ENCODE peak calls at places on chromosomes 6 and 20, in seven cellular contexts. O is heart left ventricle; K is hepatocyte; R is HL-60; H is CD8-positive, alpha-beta T cell; Y is pancreas; L is choroid plexus epithelial cell. J is an unnamed sample.

GRCh38 chr20:22001886-22002285 is 296.4 kb downstream of the PAX1 start:
- DNase-seq in R (no peak), Y (no peak), K (peak; percentile 30), L (no peak), H (no peak), O (no peak), J (no peak)

GRCh38 chr20:2468581-2469407 is 1.8 kb downstream of the SNRPB start:
- DNase-seq in Y (no peak), L (peak; percentile 23), O (no peak), R (no peak), K (no peak), H (no peak), J (peak; percentile 17)

GRCh38 chr6:21840428-21840827 is 246.9 kb downstream of the SOX4 start:
- DNase-seq in Y (no peak), H (no peak), R (no peak), O (no peak), K (no peak), L (peak; percentile 41), J (peak; percentile 72)

GRCh38 chr6:17501442-17501841 is 98.7 kb upstream of the FAM8A1 start:
- DNase-seq in Y (no peak), R (no peak), H (no peak), K (no peak), L (no peak), O (no peak), J (no peak)

GRCh38 chr6:157597461-157598312 is 216.7 kb downstream of the ZDHHC14 start:
- DNase-seq in H (peak; percentile 68), O (no peak), L (peak; percentile 42), K (peak; percentile 65), Y (peak; percentile 52), R (peak; percentile 39), J (peak; percentile 52)

GRCh38 chr6:34239240-34239825 is 2.7 kb downstream of the HMGA1 start:
- DNase-seq in L (no peak), Y (no peak), O (no peak), H (no peak), K (no peak), R (no peak), J (no peak)

GRCh38 chr6:53151676-53152075 is 3.0 kb upstream of the GCM1 start:
- DNase-seq in L (peak; percentile 34), Y (no peak), K (no peak), R (no peak), O (no peak), H (no peak), J (no peak)

GRCh38 chr6:151592449-151593169 is 98.8 kb downstream of the CCDC170 start:
- DNase-seq in R (no peak), Y (no peak), K (peak; percentile 42), L (no peak), H (no peak), O (no peak), J (no peak)

DNA sequence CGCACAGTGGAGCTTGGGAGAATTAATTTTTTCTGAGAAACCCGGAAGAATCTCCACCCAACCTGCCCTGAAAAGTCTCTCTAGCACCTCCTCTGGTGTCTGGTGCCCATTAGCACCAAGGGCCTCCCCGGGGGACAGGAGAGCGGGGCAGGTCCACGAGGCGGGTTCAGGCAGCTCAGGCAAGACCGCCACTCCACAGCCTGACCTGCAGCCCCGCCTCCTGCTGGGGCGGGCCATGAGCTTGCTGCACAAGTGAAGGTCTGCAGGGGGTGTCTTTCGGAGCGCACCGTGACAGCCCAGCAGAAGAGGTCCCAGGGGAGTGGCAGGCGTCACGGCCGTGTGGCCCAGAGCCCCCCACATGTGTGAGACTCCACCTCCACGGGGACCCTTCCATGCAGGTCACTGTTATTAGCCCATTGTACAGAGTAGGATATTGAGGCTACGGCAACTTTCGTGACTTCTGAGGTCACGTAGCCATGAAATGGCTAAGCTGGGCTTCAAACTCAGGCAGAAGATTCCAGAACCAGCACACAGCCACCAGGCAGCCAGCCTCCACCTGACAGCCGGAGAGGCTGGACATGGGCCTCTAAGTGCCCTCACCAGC is 63.9 kb upstream of the SLCO4A1 start:
- DNase-seq in O (no peak), H (no peak), K (no peak), R (no peak), L (no peak), Y (no peak), J (no peak)
- TF ChIP-seq CTCF in O (no peak), H (no peak), K (no peak), R (no peak), L (no peak), Y (no peak), J (no peak)

GRCh38 chr6:43369174-43370002 is at the start of gene ZNF318:
- DNase-seq in L (peak; percentile 98), Y (peak; percentile 95), O (peak; percentile 97), H (peak; percentile 96), K (peak; percentile 99), R (peak; percentile 95), J (peak; percentile 97)

GRCh38 chr6:43373252-43373875 is 3.9 kb upstream of the ZNF318 start:
- DNase-seq in R (no peak), L (no peak), O (no peak), Y (peak; percentile 58), K (no peak), H (no peak), J (no peak)

GRCh38 chr6:43367245-43367984 is 2.0 kb downstream of the ZNF318 start:
- DNase-seq in O (no peak), H (no peak), K (no peak), L (no peak), Y (no peak), R (peak; percentile 17), J (no peak)

DNA sequence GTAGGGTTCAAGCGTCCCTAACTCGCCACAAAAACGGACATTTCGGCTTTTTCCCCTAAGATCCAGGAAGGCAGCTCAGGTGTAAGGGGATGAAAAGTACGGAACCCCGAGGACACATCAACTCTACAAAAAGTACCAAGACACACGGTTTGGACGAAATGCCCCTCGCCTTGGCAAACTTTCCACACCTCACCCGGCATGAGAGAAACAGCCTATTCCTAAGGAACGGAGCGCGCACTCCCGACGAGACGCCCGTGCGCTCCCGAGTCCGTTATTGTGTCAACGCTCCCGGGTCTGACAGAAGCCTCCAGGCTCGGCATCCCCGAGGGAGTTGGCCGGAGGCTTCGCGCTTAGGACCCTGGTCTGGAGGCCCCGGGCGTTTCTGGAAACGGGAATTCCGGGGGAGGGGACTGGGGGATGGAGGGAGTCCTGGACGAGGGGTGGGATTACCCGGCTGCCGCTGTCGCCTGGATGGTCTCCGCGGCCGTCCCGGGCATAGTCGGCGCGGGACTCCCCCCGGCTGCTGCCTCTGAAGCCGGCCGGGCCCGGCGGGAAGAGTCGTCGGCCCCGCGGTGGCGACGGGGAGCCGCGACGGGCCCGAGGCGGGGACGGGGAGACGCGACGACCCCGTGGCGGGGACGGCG is 808 bp downstream of the ZNF318 start:
- DNase-seq in R (peak; percentile 10), Y (peak; percentile 30), O (peak; percentile 79), K (peak; percentile 78), L (peak; percentile 40), H (peak; percentile 49), J (peak; percentile 49)
- H3K4me3 ChIP-seq in R (peak overlapping the region; percentile 73), Y (peak overlapping the region; percentile 87), O (peak overlapping the region; percentile 93), K (peak overlapping the region; percentile 94), L (peak overlapping the region; percentile 72), H (peak overlapping the region; percentile 64), J (peak overlapping the region; percentile 74)

GRCh38 chr6:167475947-167476346 is 151.1 kb downstream of the TTLL2 start:
- DNase-seq in H (no peak), R (no peak), K (no peak), L (no peak), O (no peak), Y (no peak), J (no peak)

GRCh38 chr6:167472876-167473275 is 148.0 kb downstream of the TTLL2 start:
- DNase-seq in Y (no peak), R (no peak), H (no peak), L (no peak), K (no peak), O (no peak), J (no peak)

GRCh38 chr6:167474171-167474570 is 149.3 kb downstream of the TTLL2 start:
- DNase-seq in K (no peak), H (no peak), Y (no peak), R (no peak), L (no peak), O (no peak), J (no peak)

GRCh38 chr6:167476844-167477595 is 152.1 kb downstream of the TTLL2 start:
- DNase-seq in Y (no peak), O (no peak), L (no peak), R (no peak), H (no peak), K (no peak), J (no peak)

DNA sequence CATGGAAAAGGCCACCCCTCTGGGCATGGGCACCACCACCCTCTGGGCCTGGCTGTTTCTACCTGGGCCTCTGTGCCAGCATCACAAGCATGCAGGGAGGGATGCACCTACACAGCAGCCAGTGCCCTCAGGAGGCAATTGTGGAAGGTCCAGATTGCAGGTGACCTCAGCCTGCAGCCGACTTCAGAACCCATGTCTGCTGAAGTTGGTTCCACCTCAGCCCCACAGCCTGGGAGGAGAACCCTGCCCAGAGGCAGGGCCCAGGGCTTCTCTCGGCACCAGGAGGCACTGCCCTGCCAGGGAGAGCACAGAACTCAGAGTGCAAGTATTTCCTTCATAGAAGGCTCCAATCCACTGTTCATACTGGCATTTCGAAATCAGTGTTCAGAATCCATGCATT is 149.8 kb downstream of the TTLL2 start:
- DNase-seq in L (peak; percentile 13), H (no peak), O (no peak), K (no peak), Y (no peak), R (no peak), J (peak; percentile 29)
- TF ChIP-seq CTCF in L (peak; percentile 3), H (no peak), O (no peak), K (peak; percentile 8), Y (no peak), R (no peak), J (peak; percentile 11)

GRCh38 chr20:11894072-11894471 is 23.6 kb upstream of the BTBD3 start:
- DNase-seq in R (no peak), O (no peak), K (peak; percentile 52), Y (no peak), L (no peak), H (no peak), J (no peak)

GRCh38 chr20:11891827-11892521 is 25.7 kb upstream of the BTBD3 start:
- DNase-seq in R (peak; percentile 86), H (no peak), Y (peak; percentile 58), O (no peak), L (peak; percentile 80), K (peak; percentile 92), J (peak; percentile 73)

GRCh38 chr20:11888648-11889047 is 29.0 kb upstream of the BTBD3 start:
- DNase-seq in H (no peak), L (no peak), K (no peak), R (no peak), Y (no peak), O (no peak), J (no peak)

GRCh38 chr20:11890331-11891080 is 27.2 kb upstream of the BTBD3 start:
- DNase-seq in R (peak; percentile 85), K (peak; percentile 96), H (peak; percentile 48), L (peak; percentile 93), Y (peak; percentile 90), O (peak; percentile 94), J (peak; percentile 92)

DNA sequence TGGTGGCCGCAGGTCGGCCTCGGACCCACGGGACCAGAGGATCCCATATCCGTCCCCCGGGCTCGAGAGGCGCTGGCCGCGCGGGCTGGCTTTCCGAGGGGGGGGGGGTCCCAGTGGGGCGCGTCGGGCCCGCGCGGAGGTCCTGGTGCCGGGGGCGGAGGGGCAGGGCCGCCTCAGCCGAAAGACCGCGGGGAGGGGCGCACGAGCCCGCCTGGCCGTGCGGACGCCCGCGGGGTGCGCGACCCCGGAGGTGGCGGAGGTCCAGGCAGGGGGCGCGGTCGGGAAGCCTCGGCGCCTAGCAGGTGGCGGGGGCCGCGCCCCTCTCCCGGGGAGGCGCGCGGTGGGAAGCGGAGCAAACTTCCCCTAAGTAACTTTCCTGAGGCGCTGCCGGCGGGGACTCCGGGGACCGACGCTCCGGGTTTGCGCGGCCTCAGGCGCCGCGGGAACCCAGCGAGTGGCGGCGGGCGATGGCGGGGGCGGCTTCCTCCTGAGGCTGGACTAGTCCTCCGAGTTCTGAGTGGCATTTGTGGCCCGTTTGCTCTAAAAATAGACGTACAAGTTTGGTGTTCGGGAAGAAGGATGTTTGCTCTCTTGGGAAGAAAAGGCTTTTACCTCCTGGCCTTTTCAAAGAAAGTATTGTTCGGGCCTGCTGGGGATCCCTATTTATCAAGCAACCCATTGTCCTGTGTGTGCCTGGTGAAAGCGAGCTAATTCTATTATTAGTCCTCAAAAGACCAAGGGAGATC is 26.4 kb upstream of the BTBD3 start:
- DNase-seq in O (peak; percentile 78), R (peak; percentile 53), K (peak; percentile 81), Y (peak; percentile 51), H (no peak), L (peak; percentile 39), J (peak; percentile 31)
- H3K4me3 ChIP-seq in O (peak overlapping the region; percentile 88), R (peak overlapping the region; percentile 65), K (peak overlapping the region; percentile 87), Y (peak overlapping the region; percentile 76), H (peak overlapping the region; percentile 27), L (peak overlapping the region; percentile 69), J (peak overlapping the region; percentile 66)

J was measured in fibroblast of pulmonary artery.